ENCODE peak calls at places on chromosome 11, in nine cellular contexts. C is left lung, E is mammary epithelial cell, G is upper lobe of right lung, W is AG04450, K is body of pancreas, A is ovary, V is OCI-LY7, O is brain microvascular endothelial cell. Q is an unnamed sample.

GRCh38 chr11:10654211-10655150 is 39.1 kb downstream of the IRAG1 start:
- DNase-seq in C (no peak), E (peak; percentile 55), G (no peak), W (no peak), K (peak; percentile 47), A (no peak), V (peak; percentile 63), O (no peak), Q (no peak)

GRCh38 chr11:17354070-17354924 is 2.7 kb downstream of the NCR3LG1 start:
- DNase-seq in C (no peak), E (peak; percentile 57), G (no peak), W (peak; percentile 26), K (peak; percentile 80), A (peak; percentile 46), V (peak; percentile 86), O (peak; percentile 78), Q (no peak)

GRCh38 chr11:26936109-26936508 is 57.8 kb upstream of the FIBIN start:
- DNase-seq in C (no peak), E (no peak), G (no peak), W (no peak), K (no peak), A (no peak), V (no peak), O (no peak), Q (no peak)

GRCh38 chr11:62646825-62647608 is 604 bp upstream of the GANAB start:
- DNase-seq in C (peak; percentile 78), E (no peak), G (no peak), W (no peak), K (no peak), A (no peak), V (no peak), O (no peak), Q (peak; percentile 88)

GRCh38 chr11:130638048-130638447 is 189.6 kb downstream of the ADAMTS15 start:
- DNase-seq in C (no peak), E (no peak), G (no peak), W (no peak), K (no peak), A (no peak), V (no peak), O (no peak), Q (no peak)

GRCh38 chr11:73012121-73012863 is 129.8 kb downstream of the FCHSD2 start:
- DNase-seq in C (no peak), E (peak; percentile 31), G (no peak), W (no peak), K (no peak), A (no peak), V (no peak), O (peak; percentile 7), Q (no peak)

GRCh38 chr11:35148163-35148562 is 9.2 kb downstream of the CD44 start:
- DNase-seq in C (no peak), E (no peak), G (no peak), W (no peak), K (no peak), A (no peak), V (no peak), O (no peak), Q (no peak)

GRCh38 chr11:93187290-93187689 is 10.5 kb downstream of the SLC36A4 start:
- DNase-seq in C (no peak), E (no peak), G (no peak), W (no peak), K (no peak), A (no peak), V (no peak), O (no peak), Q (no peak)

GRCh38 chr11:57493507-57494503 is 21.7 kb downstream of the SLC43A1 start:
- DNase-seq in C (peak; percentile 89), E (peak; percentile 51), G (peak; percentile 86), W (no peak), K (peak; percentile 85), A (peak; percentile 64), V (peak; percentile 91), O (no peak), Q (peak; percentile 90)

GRCh38 chr11:64536997-64537396 is 54.0 kb upstream of the SLC22A12 start:
- DNase-seq in C (no peak), E (no peak), G (peak; percentile 27), W (no peak), K (no peak), A (no peak), V (no peak), O (no peak), Q (no peak)

GRCh38 chr11:6682591-6682935 is 577 bp downstream of the MRPL17 start:
- DNase-seq in C (no peak), E (no peak), G (no peak), W (no peak), K (no peak), A (no peak), V (peak; percentile 37), O (no peak), Q (no peak)

GRCh38 chr11:27933992-27934829 is 173.7 kb downstream of the KIF18A start:
- DNase-seq in C (no peak), E (peak; percentile 6), G (no peak), W (peak; percentile 89), K (no peak), A (no peak), V (no peak), O (peak; percentile 91), Q (no peak)

GRCh38 chr11:125341676-125342075 is 154.4 kb downstream of the FEZ1 start:
- DNase-seq in C (no peak), E (no peak), G (peak; percentile 53), W (no peak), K (no peak), A (no peak), V (no peak), O (no peak), Q (peak; percentile 56)

GRCh38 chr11:130677486-130678153 is 229.2 kb downstream of the ADAMTS15 start:
- DNase-seq in C (no peak), E (peak; percentile 83), G (no peak), W (peak; percentile 45), K (peak; percentile 35), A (no peak), V (no peak), O (peak; percentile 88), Q (no peak)

GRCh38 chr11:14502039-14502438 is 2.4 kb upstream of the COPB1 start:
- DNase-seq in C (no peak), E (no peak), G (no peak), W (no peak), K (no peak), A (no peak), V (no peak), O (no peak), Q (no peak)
- H3K27ac ChIP-seq in C (no peak overlapping the region), E (no peak overlapping the region), G (no peak overlapping the region), W (no peak overlapping the region), K (no peak overlapping the region), A (no peak overlapping the region), V (no peak overlapping the region), O (no peak overlapping the region), Q (no peak overlapping the region)

DNA sequence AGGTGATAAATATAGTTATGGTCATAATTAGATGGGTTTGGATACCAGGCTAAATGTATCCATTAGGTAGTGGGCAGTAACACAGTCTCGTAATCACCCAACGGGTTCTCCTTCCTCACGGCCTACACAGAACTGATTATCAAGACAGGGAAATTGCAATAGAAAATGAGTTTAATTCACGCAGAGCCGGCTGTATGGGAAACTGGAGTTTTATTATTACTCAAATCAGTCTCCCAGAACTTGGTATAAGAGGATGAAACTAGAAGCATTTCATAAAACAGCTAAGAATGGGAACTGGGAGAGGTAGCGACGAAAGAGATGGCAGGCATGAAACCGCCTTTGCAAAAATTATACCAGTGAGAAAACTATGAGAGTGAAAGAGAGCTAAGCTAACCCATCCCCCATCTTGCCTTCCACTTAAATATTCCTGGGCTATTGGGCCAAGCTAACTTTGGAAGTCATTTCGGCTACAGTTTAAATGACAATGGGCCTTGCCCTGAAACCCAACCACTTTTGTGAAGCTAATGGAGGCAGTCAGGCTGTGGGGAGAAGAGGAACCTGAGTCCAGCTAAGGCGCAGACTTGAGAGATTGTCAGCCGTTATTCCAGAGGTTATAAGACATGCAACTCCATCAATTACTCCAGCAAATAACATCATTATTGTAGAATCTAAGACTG is 29.6 kb downstream of the CTSC start:
- DNase-seq in C (no peak), E (no peak), G (no peak), W (no peak), K (no peak), A (no peak), V (no peak), O (no peak), Q (no peak)
- H3K4me3 ChIP-seq in C (no peak overlapping the region), E (no peak overlapping the region), G (no peak overlapping the region), W (no peak overlapping the region), K (no peak overlapping the region), A (no peak overlapping the region), V (no peak overlapping the region), O (no peak overlapping the region), Q (no peak overlapping the region)

DNA sequence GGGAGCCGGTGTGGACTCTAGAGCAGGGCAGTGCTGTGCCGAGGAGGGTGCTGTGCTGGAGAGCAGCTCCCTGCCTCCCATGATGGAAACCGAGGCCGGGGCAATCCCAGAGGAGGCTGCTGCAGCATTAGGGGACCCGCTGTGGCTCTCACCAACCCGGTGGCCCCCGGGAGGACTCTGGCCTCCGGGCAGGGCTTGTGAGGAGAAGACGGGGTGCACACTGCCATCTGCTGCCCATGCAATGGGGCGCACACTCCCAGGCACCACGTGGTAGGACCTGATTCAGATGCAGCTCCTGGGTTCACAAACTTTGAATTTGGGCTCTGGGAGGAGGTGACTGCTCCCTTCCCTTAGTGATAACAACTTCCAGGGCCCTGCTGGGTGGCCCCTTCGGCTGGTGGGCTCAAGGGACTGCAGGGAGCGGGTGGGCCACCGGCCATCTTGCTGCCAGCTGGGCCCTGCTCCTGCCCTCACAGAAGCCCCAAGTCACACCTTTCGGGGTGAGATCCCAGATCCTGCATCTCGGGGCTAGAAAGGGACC is 93.8 kb upstream of the FGF3 start:
- DNase-seq in C (no peak), E (no peak), G (peak; percentile 61), W (no peak), K (no peak), A (no peak), V (peak; percentile 10), O (no peak), Q (peak; percentile 55)
- TF ChIP-seq CTCF in C (no peak), E (peak; percentile 63), G (peak; percentile 7), W (peak; percentile 39), K (peak; percentile 14), A (no peak), V (peak; percentile 58), O (peak; percentile 66), Q (no peak)

GRCh38 chr11:87035976-87036583 is 1.7 kb upstream of the TMEM135 start:
- DNase-seq in C (no peak), E (no peak), G (no peak), W (no peak), K (no peak), A (no peak), V (peak; percentile 10), O (no peak), Q (no peak)
- H3K27ac ChIP-seq in C (no peak overlapping the region), E (no peak overlapping the region), G (no peak overlapping the region), W (no peak overlapping the region), K (no peak overlapping the region), A (no peak overlapping the region), V (no peak overlapping the region), O (no peak overlapping the region), Q (no peak overlapping the region)